ENCODE peak calls at places on chromosomes 12 and 14, in five cellular contexts. One of them, this sample, is unnamed.

GRCh38 chr12:112418596-112419268 is at the start of gene PTPN11:
- DNase-seq in RPMI8226: peak
- DNase-seq in NCI-H1105 treated with DMSO at 0.1 percent for 48 hours: peak
- DNase-seq in NB4: peak
- DNase-seq in left cardiac atrium: peak
- DNase-seq in this sample: peak

GRCh38 chr12:65157091-65157490 is 12.3 kb upstream of the LEMD3 start:
- DNase-seq in RPMI8226: no peak
- DNase-seq in NCI-H1105 treated with DMSO at 0.1 percent for 48 hours: no peak
- DNase-seq in NB4: no peak
- DNase-seq in left cardiac atrium: no peak
- DNase-seq in this sample: no peak

GRCh38 chr14:86838363-86838762 is 1154.6 kb downstream of the GALC start:
- DNase-seq in RPMI8226: no peak
- DNase-seq in NCI-H1105 treated with DMSO at 0.1 percent for 48 hours: no peak
- DNase-seq in NB4: peak
- DNase-seq in left cardiac atrium: no peak
- DNase-seq in this sample: no peak

GRCh38 chr12:26845984-26846383 is 13.0 kb upstream of the ITPR2 start:
- DNase-seq in RPMI8226: no peak
- DNase-seq in NCI-H1105 treated with DMSO at 0.1 percent for 48 hours: no peak
- DNase-seq in NB4: no peak
- DNase-seq in left cardiac atrium: no peak
- DNase-seq in this sample: no peak

GRCh38 chr12:113333877-113334785 is 778 bp downstream of the SLC8B1 start:
- DNase-seq in RPMI8226: peak
- DNase-seq in NCI-H1105 treated with DMSO at 0.1 percent for 48 hours: no peak
- DNase-seq in NB4: peak
- DNase-seq in left cardiac atrium: no peak
- DNase-seq in this sample: no peak

GRCh38 chr12:95277139-95277538 is 59.5 kb downstream of the VEZT start:
- DNase-seq in RPMI8226: no peak
- DNase-seq in NCI-H1105 treated with DMSO at 0.1 percent for 48 hours: no peak
- DNase-seq in NB4: no peak
- DNase-seq in left cardiac atrium: no peak
- DNase-seq in this sample: peak

GRCh38 chr12:39412210-39412609 is 30.7 kb downstream of the KIF21A start:
- DNase-seq in RPMI8226: no peak
- DNase-seq in NCI-H1105 treated with DMSO at 0.1 percent for 48 hours: no peak
- DNase-seq in NB4: no peak
- DNase-seq in left cardiac atrium: no peak
- DNase-seq in this sample: no peak

GRCh38 chr12:76032043-76032981 is 736 bp upstream of the PHLDA1 start:
- DNase-seq in RPMI8226: peak
- DNase-seq in NCI-H1105 treated with DMSO at 0.1 percent for 48 hours: no peak
- DNase-seq in NB4: peak
- DNase-seq in left cardiac atrium: peak
- DNase-seq in this sample: peak

GRCh38 chr14:101972126-101972785 is 7.9 kb downstream of the DYNC1H1 start:
- DNase-seq in RPMI8226: no peak
- DNase-seq in NCI-H1105 treated with DMSO at 0.1 percent for 48 hours: no peak
- DNase-seq in NB4: peak
- DNase-seq in left cardiac atrium: peak
- DNase-seq in this sample: peak

GRCh38 chr12:12350868-12351463 is 924 bp upstream of the MANSC1 start:
- DNase-seq in RPMI8226: no peak
- DNase-seq in NCI-H1105 treated with DMSO at 0.1 percent for 48 hours: no peak
- DNase-seq in NB4: no peak
- DNase-seq in left cardiac atrium: no peak
- DNase-seq in this sample: no peak

GRCh38 chr12:80400591-80400991 is 43.4 kb upstream of the PTPRQ start:
- DNase-seq in RPMI8226: peak
- DNase-seq in NCI-H1105 treated with DMSO at 0.1 percent for 48 hours: no peak
- DNase-seq in NB4: no peak
- DNase-seq in left cardiac atrium: peak
- DNase-seq in this sample: no peak

This sample was measured in foreskin melanocyte.